ENCODE peak calls at places on chromosomes 3 and 15, in nine cellular contexts. O is pancreas; K is sciatic nerve; G is CD4-positive, CD25-positive, alpha-beta regulatory T cell; Q is GM12878; B is activated CD4-positive, CD25-positive, alpha-beta regulatory T cell treated with anti-CD3 and anti-CD28 coated beads, Interleukin-2, amount 50 U/mL, for 24 hours; S is stimulated activated memory B cell treated with anti-CD40 and anti-IgM and Interleukin-4, amounts not matched to agents 10 μg/mL and 1 μg/mL and 100 μg/mL, for 72 hours; U is naive thymus-derived CD8-positive, alpha-beta T cell; R is activated naive CD4-positive, alpha-beta T cell treated with anti-CD3 and anti-CD28 coated beads, Interleukin-2, amount 50 U/mL, for 72 hours. W is an unnamed sample.

GRCh38 chr3:10930641-10931040 is 61.9 kb upstream of the SLC6A1 start:
- ATAC-seq in O (no peak), K (no peak), G (no peak), Q (no peak), B (no peak), S (no peak), U (no peak), R (no peak), W (no peak)

GRCh38 chr3:126932188-126932931 is 50.6 kb upstream of the PLXNA1 start:
- ATAC-seq in O (no peak), K (no peak), G (no peak), Q (no peak), B (no peak), S (no peak), U (no peak), R (no peak), W (no peak)

GRCh38 chr3:28000608-28001007 is 240.8 kb upstream of the CMC1 start:
- ATAC-seq in O (no peak), K (no peak), G (no peak), Q (peak), B (no peak), S (no peak), U (no peak), R (no peak), W (no peak)

GRCh38 chr15:34821907-34822306 is 26.6 kb upstream of the ACTC1 start:
- ATAC-seq in O (no peak), K (no peak), G (no peak), Q (no peak), B (no peak), S (no peak), U (no peak), R (no peak), W (no peak)

GRCh38 chr3:53921296-53921695 is 29.6 kb upstream of the SELENOK start:
- ATAC-seq in O (no peak), K (no peak), G (no peak), Q (peak), B (no peak), S (no peak), U (peak), R (no peak), W (no peak)

GRCh38 chr3:12959838-12960378 is 113.3 kb downstream of the IQSEC1 start:
- ATAC-seq in O (no peak), K (peak), G (no peak), Q (no peak), B (no peak), S (peak), U (no peak), R (no peak), W (no peak)

GRCh38 chr3:43506644-43507043 is 115.2 kb downstream of the ANO10 start:
- ATAC-seq in O (no peak), K (no peak), G (no peak), Q (no peak), B (no peak), S (no peak), U (no peak), R (no peak), W (no peak)

GRCh38 chr15:94174399-94174802 is 57.0 kb upstream of the MCTP2 start:
- ATAC-seq in O (no peak), K (no peak), G (peak), Q (peak), B (peak), S (peak), U (no peak), R (peak), W (peak)

GRCh38 chr15:50315814-50316630 is 39.0 kb downstream of the GABPB1 start:
- ATAC-seq in O (no peak), K (peak), G (no peak), Q (peak), B (no peak), S (no peak), U (no peak), R (no peak), W (peak)

W was measured in activated T-helper 17 cell treated with anti-CD3 and anti-CD28 coated beads, Interleukin-2, amount 50 U/mL, for 72 hours.